ENCODE peak calls at places on chromosomes 6 and 20, in seven cellular contexts. One of them, this sample, is unnamed.

GRCh38 chr20:57274299-57274698 is 7.9 kb upstream of the BMP7 start:
- DNase-seq in IMR-90: no peak
- DNase-seq in psoas muscle: no peak
- DNase-seq in CD8-positive, alpha-beta T cell: no peak
- DNase-seq in fibroblast of the aortic adventitia: no peak
- DNase-seq in lower lobe of right lung: no peak
- DNase-seq in tibial nerve: no peak
- DNase-seq in this sample: no peak

GRCh38 chr20:23084845-23085355 is 1.2 kb downstream of the CD93 start:
- DNase-seq in psoas muscle: no peak
- DNase-seq in IMR-90: no peak
- DNase-seq in CD8-positive, alpha-beta T cell: no peak
- DNase-seq in lower lobe of right lung: no peak
- DNase-seq in tibial nerve: no peak
- DNase-seq in fibroblast of the aortic adventitia: no peak
- DNase-seq in this sample: no peak

GRCh38 chr20:51010043-51010365 is 12.9 kb downstream of the KCNG1 start:
- DNase-seq in IMR-90: no peak
- DNase-seq in CD8-positive, alpha-beta T cell: no peak
- DNase-seq in fibroblast of the aortic adventitia: no peak
- DNase-seq in tibial nerve: no peak
- DNase-seq in psoas muscle: no peak
- DNase-seq in lower lobe of right lung: no peak
- DNase-seq in this sample: no peak

GRCh38 chr20:62642666-62643520 is 590 bp downstream of the SLCO4A1 start:
- DNase-seq in fibroblast of the aortic adventitia: peak
- DNase-seq in psoas muscle: no peak
- DNase-seq in tibial nerve: no peak
- DNase-seq in CD8-positive, alpha-beta T cell: peak
- DNase-seq in IMR-90: peak
- DNase-seq in lower lobe of right lung: no peak
- DNase-seq in this sample: no peak

GRCh38 chr20:58995461-58996225 is 11.4 kb downstream of the CTSZ start:
- DNase-seq in IMR-90: no peak
- DNase-seq in CD8-positive, alpha-beta T cell: no peak
- DNase-seq in lower lobe of right lung: no peak
- DNase-seq in tibial nerve: no peak
- DNase-seq in fibroblast of the aortic adventitia: no peak
- DNase-seq in psoas muscle: peak
- DNase-seq in this sample: no peak

GRCh38 chr6:14732845-14733757 is 512.8 kb upstream of the JARID2 start:
- DNase-seq in CD8-positive, alpha-beta T cell: no peak
- DNase-seq in fibroblast of the aortic adventitia: peak
- DNase-seq in tibial nerve: no peak
- DNase-seq in psoas muscle: no peak
- DNase-seq in IMR-90: peak
- DNase-seq in lower lobe of right lung: no peak
- DNase-seq in this sample: no peak

GRCh38 chr6:157089258-157089657 is 234.1 kb downstream of the TMEM242 start:
- DNase-seq in psoas muscle: no peak
- DNase-seq in lower lobe of right lung: no peak
- DNase-seq in fibroblast of the aortic adventitia: peak
- DNase-seq in CD8-positive, alpha-beta T cell: no peak
- DNase-seq in IMR-90: peak
- DNase-seq in tibial nerve: no peak
- DNase-seq in this sample: no peak

GRCh38 chr20:7627734-7628663 is 312.3 kb downstream of the HAO1 start:
- DNase-seq in psoas muscle: no peak
- DNase-seq in fibroblast of the aortic adventitia: peak
- DNase-seq in IMR-90: no peak
- DNase-seq in CD8-positive, alpha-beta T cell: no peak
- DNase-seq in lower lobe of right lung: no peak
- DNase-seq in tibial nerve: no peak
- DNase-seq in this sample: no peak

GRCh38 chr20:58759947-58760346 is 67.3 kb downstream of the NPEPL1 start:
- DNase-seq in fibroblast of the aortic adventitia: no peak
- DNase-seq in CD8-positive, alpha-beta T cell: no peak
- DNase-seq in IMR-90: no peak
- DNase-seq in psoas muscle: no peak
- DNase-seq in tibial nerve: no peak
- DNase-seq in lower lobe of right lung: no peak
- DNase-seq in this sample: no peak

GRCh38 chr20:62820208-62820961 is 3.5 kb downstream of the COL9A3 start:
- DNase-seq in lower lobe of right lung: no peak
- DNase-seq in tibial nerve: no peak
- DNase-seq in IMR-90: no peak
- DNase-seq in CD8-positive, alpha-beta T cell: no peak
- DNase-seq in psoas muscle: no peak
- DNase-seq in fibroblast of the aortic adventitia: no peak
- DNase-seq in this sample: no peak

GRCh38 chr6:38018755-38019165 is 199.2 kb downstream of the ZFAND3 start:
- DNase-seq in fibroblast of the aortic adventitia: no peak
- DNase-seq in psoas muscle: no peak
- DNase-seq in IMR-90: no peak
- DNase-seq in tibial nerve: no peak
- DNase-seq in lower lobe of right lung: no peak
- DNase-seq in CD8-positive, alpha-beta T cell: no peak
- DNase-seq in this sample: no peak

DNA sequence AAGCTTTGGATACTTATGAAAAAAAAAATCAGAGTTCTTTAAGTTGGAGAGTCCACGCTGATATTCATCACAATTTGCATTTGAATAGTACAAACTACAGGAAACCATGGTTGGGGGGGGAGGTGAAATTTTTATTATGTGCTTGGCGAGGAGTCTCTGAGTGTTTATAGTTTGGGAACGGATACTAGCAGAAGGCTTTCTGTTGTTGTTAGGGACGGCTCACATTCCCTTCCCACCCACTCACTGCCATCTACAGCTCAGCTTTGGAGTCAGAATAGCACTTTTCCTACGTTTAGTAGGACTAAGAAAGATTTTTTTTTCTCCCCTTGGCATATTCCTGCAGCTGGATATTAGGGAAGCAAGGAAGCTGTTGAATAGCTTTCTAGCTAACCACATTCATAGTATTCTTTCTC is 235.0 kb upstream of the ZNF217 start:
- DNase-seq in tibial nerve: peak
- DNase-seq in lower lobe of right lung: no peak
- DNase-seq in IMR-90: peak
- DNase-seq in CD8-positive, alpha-beta T cell: no peak
- DNase-seq in psoas muscle: no peak
- DNase-seq in fibroblast of the aortic adventitia: peak
- DNase-seq in this sample: no peak
- TF ChIP-seq CTCF in tibial nerve: no peak
- TF ChIP-seq CTCF in lower lobe of right lung: no peak
- TF ChIP-seq CTCF in IMR-90: peak
- TF ChIP-seq CTCF in CD8-positive, alpha-beta T cell: no peak
- TF ChIP-seq CTCF in psoas muscle: no peak
- TF ChIP-seq CTCF in fibroblast of the aortic adventitia: peak
- TF ChIP-seq CTCF in this sample: no peak

GRCh38 chr6:11621119-11621518 is 83.6 kb downstream of the TMEM170B start:
- DNase-seq in lower lobe of right lung: no peak
- DNase-seq in CD8-positive, alpha-beta T cell: no peak
- DNase-seq in tibial nerve: no peak
- DNase-seq in fibroblast of the aortic adventitia: no peak
- DNase-seq in IMR-90: no peak
- DNase-seq in psoas muscle: no peak
- DNase-seq in this sample: no peak
- H3K4me3 ChIP-seq in lower lobe of right lung: no peak
- H3K4me3 ChIP-seq in CD8-positive, alpha-beta T cell: no peak
- H3K4me3 ChIP-seq in tibial nerve: no peak
- H3K4me3 ChIP-seq in fibroblast of the aortic adventitia: no peak
- H3K4me3 ChIP-seq in IMR-90: no peak
- H3K4me3 ChIP-seq in psoas muscle: no peak
- H3K4me3 ChIP-seq in this sample: no peak

DNA sequence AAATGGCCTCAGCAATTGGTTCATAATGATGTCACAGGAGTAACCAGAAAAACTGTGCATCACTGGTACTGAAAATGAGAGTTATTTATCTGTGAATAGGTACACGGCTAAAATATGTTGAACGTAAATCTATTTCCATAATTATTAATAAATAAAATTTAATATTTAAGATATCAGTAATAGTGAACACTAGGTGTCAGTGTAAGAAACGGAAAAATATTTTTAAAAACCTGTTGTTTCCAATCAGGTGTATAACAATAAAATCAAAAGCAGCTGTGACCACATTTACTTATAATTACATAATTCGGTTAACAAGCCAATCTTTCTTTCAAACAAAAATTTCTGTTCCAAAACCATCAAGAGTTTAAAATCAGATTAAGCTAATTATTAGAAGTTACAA is 241.4 kb upstream of the RUNX2 start:
- DNase-seq in CD8-positive, alpha-beta T cell: no peak
- DNase-seq in fibroblast of the aortic adventitia: no peak
- DNase-seq in psoas muscle: no peak
- DNase-seq in IMR-90: no peak
- DNase-seq in tibial nerve: no peak
- DNase-seq in lower lobe of right lung: no peak
- DNase-seq in this sample: no peak
- TF ChIP-seq CTCF in CD8-positive, alpha-beta T cell: no peak
- TF ChIP-seq CTCF in fibroblast of the aortic adventitia: no peak
- TF ChIP-seq CTCF in psoas muscle: no peak
- TF ChIP-seq CTCF in IMR-90: no peak
- TF ChIP-seq CTCF in tibial nerve: no peak
- TF ChIP-seq CTCF in lower lobe of right lung: no peak
- TF ChIP-seq CTCF in this sample: no peak

GRCh38 chr6:129708496-129709216 is 1.3 kb downstream of the ARHGAP18 start:
- DNase-seq in CD8-positive, alpha-beta T cell: no peak
- DNase-seq in tibial nerve: no peak
- DNase-seq in psoas muscle: no peak
- DNase-seq in IMR-90: no peak
- DNase-seq in lower lobe of right lung: no peak
- DNase-seq in fibroblast of the aortic adventitia: no peak
- DNase-seq in this sample: no peak
- H3K4me3 ChIP-seq in CD8-positive, alpha-beta T cell: no peak
- H3K4me3 ChIP-seq in tibial nerve: peak
- H3K4me3 ChIP-seq in psoas muscle: peak
- H3K4me3 ChIP-seq in IMR-90: peak
- H3K4me3 ChIP-seq in lower lobe of right lung: peak
- H3K4me3 ChIP-seq in fibroblast of the aortic adventitia: peak
- H3K4me3 ChIP-seq in this sample: peak

DNA sequence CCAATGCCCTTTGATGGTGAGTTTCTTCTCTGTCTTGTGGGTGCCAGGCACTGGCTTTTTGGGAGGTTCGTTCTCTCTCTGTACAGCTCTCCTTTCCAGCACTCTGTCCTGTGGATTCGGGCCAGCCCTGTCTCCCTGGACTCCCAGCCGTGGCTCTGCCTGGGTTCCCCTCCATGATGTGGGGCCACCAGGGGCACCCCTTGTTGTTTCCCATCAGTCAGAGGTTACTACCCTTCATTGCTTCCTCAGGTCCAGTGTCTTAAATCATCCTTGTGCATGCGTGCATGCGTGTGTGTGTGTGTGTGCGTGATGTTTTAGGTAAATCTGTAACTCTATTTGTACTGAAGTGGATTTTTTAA is 40.5 kb downstream of the DYNLT1 start:
- DNase-seq in tibial nerve: no peak
- DNase-seq in lower lobe of right lung: no peak
- DNase-seq in IMR-90: no peak
- DNase-seq in fibroblast of the aortic adventitia: no peak
- DNase-seq in psoas muscle: no peak
- DNase-seq in CD8-positive, alpha-beta T cell: no peak
- DNase-seq in this sample: no peak
- TF ChIP-seq CTCF in tibial nerve: no peak
- TF ChIP-seq CTCF in lower lobe of right lung: no peak
- TF ChIP-seq CTCF in IMR-90: no peak
- TF ChIP-seq CTCF in fibroblast of the aortic adventitia: no peak
- TF ChIP-seq CTCF in psoas muscle: no peak
- TF ChIP-seq CTCF in CD8-positive, alpha-beta T cell: no peak
- TF ChIP-seq CTCF in this sample: no peak